ENCODE peak calls at places on chromosomes 7 and 10, in five cellular contexts. A, G, X, M and S are unnamed samples.
A peak's percentile ranks its signal among the peaks of the same experiment; 100 is the strongest.

GRCh38 chr7:155709453-155709852 is 65.0 kb downstream of the RBM33 start:
- DNase-seq in G (no peak), A (no peak), M (no peak), X (no peak), S (no peak)

GRCh38 chr10:94992811-94993210 is 54.4 kb downstream of the CYP2C9 start:
- DNase-seq in X (no peak), M (no peak), A (no peak), G (no peak), S (no peak)

GRCh38 chr7:79453558-79454324 is at the start of gene MAGI2:
- DNase-seq in X (peak; percentile 58), A (no peak), G (peak; percentile 91), M (peak; percentile 88), S (peak; percentile 88)

GRCh38 chr7:90401989-90402388 is 1.3 kb upstream of the CLDN12 start:
- DNase-seq in X (no peak), M (no peak), A (no peak), G (peak; percentile 43), S (peak; percentile 28)

GRCh38 chr7:11935905-11936304 is 103.9 kb upstream of the THSD7A start:
- DNase-seq in X (no peak), M (no peak), G (peak; percentile 9), A (no peak), S (no peak)

GRCh38 chr10:1600861-1601260 is 136.5 kb downstream of the ADARB2 start:
- DNase-seq in A (no peak), G (no peak), M (no peak), X (no peak), S (no peak)

GRCh38 chr10:2650328-2650727 is 417.0 kb upstream of the PFKP start:
- DNase-seq in A (no peak), M (no peak), X (no peak), G (no peak), S (no peak)

GRCh38 chr7:100208911-100209408 is 10.8 kb upstream of the PVRIG start:
- DNase-seq in M (no peak), G (no peak), A (no peak), X (no peak), S (no peak)

GRCh38 chr10:93904901-93905300 is 11.1 kb downstream of the SLC35G1 start:
- DNase-seq in A (no peak), M (no peak), X (no peak), G (no peak), S (no peak)

GRCh38 chr7:135210818-135211178 is 528 bp downstream of the WDR91 start:
- DNase-seq in A (no peak), M (no peak), G (peak; percentile 41), X (no peak), S (no peak)

GRCh38 chr7:41881313-41882130 is 178.6 kb upstream of the INHBA start:
- DNase-seq in A (no peak), G (no peak), X (no peak), M (peak; percentile 36), S (peak; percentile 54)

GRCh38 chr10:28686835-28687682 is 9.7 kb downstream of the BAMBI start:
- DNase-seq in G (peak; percentile 20), X (no peak), M (no peak), A (no peak), S (no peak)

GRCh38 chr7:24942226-24942625 is 37.8 kb downstream of the OSBPL3 start:
- DNase-seq in M (no peak), X (no peak), G (no peak), A (no peak), S (no peak)

GRCh38 chr10:118311505-118311904 is 30.6 kb downstream of the FAM204A start:
- DNase-seq in G (no peak), X (no peak), M (no peak), A (no peak), S (no peak)

GRCh38 chr10:12241810-12242529 is 46.0 kb downstream of the CDC123 start:
- DNase-seq in X (no peak), A (no peak), M (peak; percentile 31), G (no peak), S (peak; percentile 44)

GRCh38 chr10:114908896-114909295 is 29.1 kb upstream of the TRUB1 start:
- DNase-seq in M (no peak), G (no peak), A (no peak), X (no peak), S (no peak)

GRCh38 chr10:114911801-114912479 is 26.1 kb upstream of the TRUB1 start:
- DNase-seq in M (no peak), A (no peak), G (peak; percentile 10), X (no peak), S (no peak)

GRCh38 chr10:114914545-114914944 is 23.4 kb upstream of the TRUB1 start:
- DNase-seq in M (no peak), G (no peak), A (no peak), X (no peak), S (no peak)

GRCh38 chr10:114915294-114915693 is 22.7 kb upstream of the TRUB1 start:
- DNase-seq in X (no peak), A (no peak), G (no peak), M (no peak), S (no peak)

DNA sequence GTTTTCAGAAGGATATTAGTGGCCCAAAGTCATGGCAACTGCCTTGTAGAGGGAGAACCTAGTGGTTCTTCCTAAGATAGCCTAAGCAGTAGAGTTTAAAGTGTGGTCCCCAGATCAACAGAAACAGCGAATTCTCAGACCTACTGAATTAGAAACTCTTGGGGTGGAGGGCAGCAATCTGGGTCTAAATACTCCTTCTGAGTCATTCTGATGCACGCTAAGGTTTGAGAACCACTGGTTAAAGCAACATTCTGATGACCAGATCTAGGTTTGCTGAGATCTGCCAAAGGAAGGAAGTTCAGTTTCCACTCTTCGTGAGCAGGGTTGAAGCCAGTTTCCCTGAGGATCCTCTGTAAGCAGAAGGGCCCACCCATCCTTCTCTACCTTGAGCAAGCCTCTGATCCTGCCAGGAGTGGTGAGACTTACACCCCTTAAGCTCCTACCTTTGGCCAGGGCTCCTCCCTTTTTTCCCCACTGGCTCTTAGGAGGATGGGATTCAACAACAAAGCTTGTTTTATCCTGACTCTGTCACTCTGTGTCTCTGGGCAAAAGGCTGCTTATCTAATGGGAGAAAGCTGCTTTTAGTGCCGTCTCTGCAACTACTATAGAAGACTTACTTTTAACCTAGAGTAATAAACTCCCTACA is 26.8 kb upstream of the TRUB1 start:
- DNase-seq in X (no peak), G (no peak), A (no peak), M (no peak), S (no peak)
- TF ChIP-seq POLR2A in X (no peak), G (no peak), A (no peak), M (no peak), S (no peak)

GRCh38 chr10:50431118-50431517 is 179.8 kb upstream of the ASAH2 start:
- DNase-seq in M (no peak), G (peak; percentile 73), X (no peak), A (no peak), S (no peak)

GRCh38 chr10:50436805-50437204 is 185.5 kb upstream of the ASAH2 start:
- DNase-seq in A (no peak), M (no peak), G (no peak), X (no peak), S (no peak)

GRCh38 chr10:50432610-50433009 is 181.3 kb upstream of the ASAH2 start:
- DNase-seq in G (no peak), M (no peak), A (no peak), X (no peak), S (no peak)

GRCh38 chr10:50432206-50432605 is 180.9 kb upstream of the ASAH2 start:
- DNase-seq in X (no peak), M (no peak), G (peak; percentile 3), A (no peak), S (no peak)

DNA sequence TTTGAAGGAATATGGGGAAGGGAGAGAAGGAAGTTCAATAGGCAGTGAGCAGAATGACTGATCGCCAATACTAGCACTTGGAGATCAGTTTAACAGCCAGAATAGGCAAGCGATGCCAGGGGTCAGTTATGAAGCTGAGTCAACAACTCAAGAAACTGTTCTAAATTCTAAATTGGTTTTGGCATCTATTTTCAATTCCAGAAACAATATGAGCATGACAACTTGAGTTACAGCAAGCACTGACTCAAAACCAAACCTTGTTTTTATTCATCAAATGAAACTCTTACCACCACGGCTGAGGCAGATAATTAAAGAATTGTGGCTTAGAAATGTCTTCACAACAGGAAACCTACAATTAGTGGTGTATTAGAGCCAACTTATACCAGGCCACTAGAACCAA is 180.5 kb upstream of the ASAH2 start:
- DNase-seq in A (no peak), G (peak; percentile 69), X (no peak), M (no peak), S (no peak)
- H3K27ac ChIP-seq in A (no peak overlapping the region), G (peak overlapping the region; percentile 7), X (no peak overlapping the region), M (peak overlapping the region; percentile 55), S (peak overlapping the region; percentile 45)

GRCh38 chr7:128027485-128027980 is 3.7 kb downstream of the LRRC4 start:
- DNase-seq in G (no peak), M (no peak), A (no peak), X (no peak), S (no peak)

GRCh38 chr7:128024154-128024553 is 7.1 kb downstream of the LRRC4 start:
- DNase-seq in X (no peak), M (no peak), G (no peak), A (no peak), S (no peak)

GRCh38 chr7:128026551-128026950 is 4.7 kb downstream of the LRRC4 start:
- DNase-seq in G (no peak), X (no peak), M (no peak), A (no peak), S (no peak)

GRCh38 chr7:128022631-128023532 is 8.4 kb downstream of the LRRC4 start:
- DNase-seq in A (no peak), G (no peak), M (no peak), X (no peak), S (no peak)

DNA sequence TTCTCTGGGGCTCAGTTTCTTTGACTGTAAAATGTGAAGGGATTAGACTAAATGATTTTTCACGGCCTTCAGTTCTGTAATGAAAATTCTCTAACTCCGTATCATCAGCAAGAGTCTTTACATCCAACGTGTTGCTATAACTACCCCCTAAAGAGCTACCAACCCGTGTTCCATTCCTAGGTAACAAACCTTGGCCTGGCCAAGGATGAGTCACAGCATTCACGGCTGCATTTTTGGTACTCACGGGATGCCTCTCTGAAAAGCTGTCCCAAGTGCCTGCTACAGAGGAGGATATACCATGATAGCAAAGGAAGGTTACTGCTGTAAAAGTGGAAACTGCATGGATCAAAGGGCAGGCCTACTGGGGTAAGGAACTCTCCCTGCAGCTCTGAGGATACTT is 5.9 kb downstream of the LRRC4 start:
- DNase-seq in X (no peak), A (no peak), M (no peak), G (no peak), S (no peak)
- H3K4me1 ChIP-seq in X (peaks cover 14% of the 10 kb centered on the region), A (peaks cover 10% of the 10 kb centered on the region), M (peaks cover 7% of the 10 kb centered on the region), G (peaks cover 10% of the 10 kb centered on the region), S (no peaks in the 10 kb centered on the region)

DNA sequence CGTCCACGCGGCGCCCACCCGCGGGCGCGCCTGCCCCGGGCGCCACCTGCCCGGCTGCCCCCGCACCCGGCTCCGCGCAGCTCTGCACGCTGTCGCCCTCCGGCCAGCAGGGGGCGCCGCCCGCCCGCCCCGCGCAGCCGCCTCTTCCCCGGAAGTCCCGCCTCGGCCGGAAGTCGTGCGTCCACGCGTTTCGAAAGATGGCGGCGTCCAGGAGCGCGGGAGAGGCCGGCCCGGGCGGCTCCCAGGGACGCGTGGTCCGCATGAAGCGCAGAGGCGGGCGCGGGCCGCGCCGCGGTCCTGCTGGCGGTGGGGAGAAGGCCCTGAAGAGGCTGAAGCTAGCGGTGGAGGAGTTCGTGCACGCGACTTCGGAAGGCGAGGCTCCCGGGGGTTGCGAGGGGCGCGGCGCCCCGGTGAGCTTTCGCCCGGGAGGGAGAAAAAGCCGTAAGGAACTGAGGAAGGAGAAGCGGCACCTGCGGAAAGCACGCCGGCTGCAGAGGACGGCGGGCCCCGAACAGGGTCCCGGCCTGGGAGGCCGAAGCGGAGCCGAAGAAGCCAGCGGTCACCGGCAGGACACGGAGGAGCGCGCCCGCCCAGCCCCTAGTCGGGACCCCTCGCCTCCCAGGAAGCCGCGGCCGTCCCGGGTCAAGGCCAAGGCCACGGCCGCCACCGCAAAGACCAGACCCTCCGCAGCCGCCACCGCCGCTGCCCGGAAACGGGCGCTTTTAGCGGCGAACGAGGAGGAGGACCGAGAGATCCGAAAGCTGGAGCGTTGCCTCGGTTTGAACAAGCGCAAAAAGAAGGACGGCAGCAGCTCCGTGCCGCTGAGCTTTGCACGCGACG is at the start of gene NOM1:
- DNase-seq in G (peak; percentile 80), X (peak; percentile 93), M (peak; percentile 89), A (no peak), S (peak; percentile 92)
- TF ChIP-seq POLR2A in G (peak; percentile 79), X (peak; percentile 17), M (no peak), A (peak; percentile 94), S (peak; percentile 65)